ENCODE peak calls at places on chromosome 11, in six cellular contexts. S, O, G, E, N and C are unnamed samples.

GRCh38 chr11:86067230-86068137 is 1.4 kb downstream of the PICALM start:
- DNase-seq in O (no peak), E (no peak), N (peak; percentile 83), S (peak; percentile 66), G (no peak), C (no peak)

GRCh38 chr11:10902301-10902700 is 44.4 kb upstream of the ZBED5 start:
- DNase-seq in G (no peak), N (no peak), E (no peak), S (peak; percentile 63), O (no peak), C (no peak)

GRCh38 chr11:125772834-125773505 is 5.7 kb downstream of the PATE2 start:
- DNase-seq in G (no peak), S (no peak), O (no peak), N (no peak), E (no peak), C (no peak)

GRCh38 chr11:117426941-117427340 is 99.3 kb downstream of the CEP164 start:
- DNase-seq in O (no peak), G (no peak), E (no peak), N (no peak), S (no peak), C (no peak)

GRCh38 chr11:65429069-65429681 is 6.6 kb downstream of the NEAT1 start:
- DNase-seq in E (no peak), G (peak; percentile 84), S (peak; percentile 60), O (no peak), N (no peak), C (peak; percentile 29)

GRCh38 chr11:3164138-3164539 is 971 bp downstream of the OSBPL5 start:
- DNase-seq in O (peak; percentile 19), G (no peak), N (no peak), S (peak; percentile 75), E (no peak), C (peak; percentile 72)

GRCh38 chr11:116576523-116576922 is 196.3 kb downstream of the BUD13 start:
- DNase-seq in E (no peak), O (no peak), G (no peak), N (peak; percentile 54), S (peak; percentile 10), C (no peak)

GRCh38 chr11:86510097-86510496 is 135.4 kb downstream of the CCDC81 start:
- DNase-seq in E (no peak), N (no peak), S (no peak), G (no peak), O (no peak), C (no peak)

GRCh38 chr11:79092791-79093313 is 348.0 kb downstream of the TENM4 start:
- DNase-seq in G (peak; percentile 67), E (no peak), N (no peak), S (peak; percentile 91), O (peak; percentile 27), C (no peak)

GRCh38 chr11:92932023-92932422 is 37.4 kb upstream of the MTNR1B start:
- DNase-seq in N (no peak), E (no peak), S (no peak), O (no peak), G (no peak), C (no peak)

GRCh38 chr11:64880240-64881001 is 2.0 kb upstream of the EHD1 start:
- DNase-seq in G (no peak), S (no peak), N (no peak), O (no peak), E (no peak), C (no peak)

GRCh38 chr11:103803062-103803461 is 233.4 kb upstream of the DDI1 start:
- DNase-seq in O (no peak), S (no peak), N (no peak), E (no peak), G (no peak), C (no peak)

GRCh38 chr11:115201121-115201792 is 303.0 kb downstream of the CADM1 start:
- DNase-seq in E (no peak), O (no peak), N (no peak), S (no peak), G (no peak), C (no peak)

GRCh38 chr11:93741094-93741881 is at the start of the genes C11orf54 and TAF1D:
- DNase-seq in E (peak; percentile 80), S (peak; percentile 99), G (peak; percentile 97), N (peak; percentile 96), O (peak; percentile 98), C (peak; percentile 98)

GRCh38 chr11:71178076-71178475 is 74.3 kb downstream of the SHANK2 start:
- DNase-seq in S (no peak), E (no peak), O (no peak), N (no peak), G (no peak), C (no peak)

GRCh38 chr11:74686792-74687191 is 44.4 kb downstream of the CHRDL2 start:
- DNase-seq in O (no peak), S (no peak), E (no peak), N (no peak), G (no peak), C (no peak)

GRCh38 chr11:68643576-68643975 is 40.8 kb upstream of the GAL start:
- DNase-seq in E (no peak), O (no peak), G (peak; percentile 54), S (no peak), N (no peak), C (no peak)

GRCh38 chr11:74138572-74138971 is 32.2 kb downstream of the C2CD3 start:
- DNase-seq in S (no peak), O (no peak), G (peak; percentile 97), N (peak; percentile 93), E (no peak), C (no peak)

GRCh38 chr11:18078909-18079308 is 27.0 kb downstream of the SAAL1 start:
- DNase-seq in E (no peak), O (no peak), S (no peak), N (no peak), G (no peak), C (no peak)

GRCh38 chr11:30346068-30346688 is 23.3 kb downstream of the ARL14EP start:
- DNase-seq in N (peak; percentile 52), S (peak; percentile 65), E (no peak), G (peak; percentile 47), O (no peak), C (no peak)

GRCh38 chr11:65434667-65435179 is 12.1 kb downstream of the NEAT1 start:
- DNase-seq in N (no peak), S (no peak), O (no peak), G (peak; percentile 17), E (no peak), C (no peak)

GRCh38 chr11:93209476-93209875 is 11.7 kb upstream of the SLC36A4 start:
- DNase-seq in S (no peak), N (no peak), G (no peak), E (no peak), O (no peak), C (no peak)

GRCh38 chr11:82900277-82901164 is at the start of gene PRCP:
- DNase-seq in G (peak; percentile 91), S (peak; percentile 99), N (peak; percentile 81), O (peak; percentile 90), E (peak; percentile 84), C (peak; percentile 94)
- TF ChIP-seq POLR2A in G (peak; percentile 83), S (peak; percentile 95), N (peak; percentile 82), O (peak; percentile 64), E (peak; percentile 71), C (peak; percentile 40)

GRCh38 chr11:113690619-113691569 is 15.2 kb downstream of the TMPRSS5 start:
- DNase-seq in G (peak; percentile 84), N (peak; percentile 13), S (peak; percentile 84), O (no peak), E (no peak), C (no peak)
- TF ChIP-seq POLR2A in G (no peak), N (no peak), S (no peak), O (no peak), E (no peak), C (no peak)

GRCh38 chr11:8841899-8842298 is 69.1 kb upstream of the AKIP1 start:
- DNase-seq in N (peak; percentile 27), G (no peak), S (no peak), E (no peak), O (no peak), C (no peak)

GRCh38 chr11:8838248-8838647 is 72.7 kb upstream of the AKIP1 start:
- DNase-seq in E (no peak), S (peak; percentile 54), O (no peak), N (no peak), G (no peak), C (no peak)

GRCh38 chr11:8839306-8839956 is 71.6 kb upstream of the AKIP1 start:
- DNase-seq in S (no peak), O (no peak), N (no peak), G (no peak), E (no peak), C (no peak)

GRCh38 chr11:8834379-8834778 is 76.6 kb upstream of the AKIP1 start:
- DNase-seq in E (no peak), N (no peak), G (no peak), S (no peak), O (no peak), C (no peak)

GRCh38 chr11:8839957-8840945 is 70.7 kb upstream of the AKIP1 start:
- DNase-seq in N (peak; percentile 35), G (no peak), O (no peak), S (no peak), E (no peak), C (no peak)
- TF ChIP-seq POLR2A in N (no peak), G (no peak), O (no peak), S (no peak), E (no peak), C (no peak)

DNA sequence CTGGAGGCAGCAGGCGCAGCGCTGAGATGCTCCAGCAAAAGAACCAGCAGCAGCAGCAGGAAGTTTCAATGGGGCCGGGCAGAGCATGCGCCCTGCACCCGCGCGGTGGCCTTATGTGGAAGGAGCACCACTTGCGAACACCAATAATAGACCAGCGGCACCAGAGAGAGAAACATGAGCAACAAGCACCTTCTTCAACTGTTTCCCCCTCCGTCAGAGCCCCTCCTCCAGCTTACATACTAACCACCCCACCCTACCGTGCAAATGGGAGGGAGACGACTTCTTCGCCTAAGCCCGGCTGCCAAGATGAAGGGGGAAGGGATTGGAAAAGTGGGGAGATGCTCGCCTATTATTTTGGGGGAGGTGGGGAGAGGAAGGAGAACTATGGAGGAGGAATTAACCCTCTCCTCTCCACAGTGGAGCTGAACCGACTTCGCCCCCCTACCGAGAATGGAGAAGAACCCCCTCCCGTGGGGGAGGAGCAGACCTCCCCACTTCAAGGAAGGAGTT is 1.1 kb downstream of the RSF1 start:
- DNase-seq in S (peak; percentile 96), G (peak; percentile 89), N (peak; percentile 74), O (peak; percentile 70), E (peak; percentile 45), C (peak; percentile 94)
- TF ChIP-seq POLR2A in S (peak; percentile 50), G (peak; percentile 46), N (no peak), O (peak; percentile 30), E (peak; percentile 71), C (peak; percentile 78)

DNA sequence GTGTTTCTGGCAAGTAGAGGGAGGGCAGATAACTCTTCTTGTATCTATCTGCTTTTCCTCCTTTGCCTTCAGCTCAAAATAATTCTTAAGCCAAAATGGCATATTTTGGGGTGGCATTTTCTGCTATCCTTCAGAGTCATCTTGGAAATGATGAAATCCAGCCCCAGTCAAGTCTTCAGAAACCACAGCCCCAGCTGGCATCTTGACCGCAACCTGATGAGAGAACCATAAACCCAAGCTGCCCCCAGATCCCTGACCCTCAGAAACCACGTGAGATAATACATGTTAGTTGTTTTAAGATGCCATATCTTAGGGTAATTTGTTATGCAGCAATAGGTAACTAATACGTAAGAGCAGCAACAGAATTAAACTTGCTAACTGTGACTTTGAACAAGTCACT is 15.1 kb upstream of the PAMR1 start:
- DNase-seq in E (no peak), O (no peak), G (no peak), N (no peak), S (peak; percentile 51), C (no peak)
- TF ChIP-seq POLR2A in E (no peak), O (no peak), G (no peak), N (no peak), S (no peak), C (no peak)

GRCh38 chr11:100715163-100715792 is 28.2 kb downstream of the ARHGAP42 start:
- DNase-seq in G (no peak), N (no peak), E (no peak), S (no peak), O (no peak), C (no peak)
- TF ChIP-seq POLR2A in G (no peak), N (no peak), E (no peak), S (no peak), O (no peak), C (no peak)